ENCODE peak calls at places on chromosomes 3 and 15, in ten cellular contexts. N is heart left ventricle; Q is CD4-positive, alpha-beta memory T cell; Y is CD4-positive, CD25-positive, alpha-beta regulatory T cell; Z is HCT116; M is RWPE2; O is small intestine; I is spleen; K is ovary; A is prostate gland. P is an unnamed sample. For H3K4me1, the result is how much of the 10 kb centered on the place peaks cover.

GRCh38 chr15:90191795-90192494 is 9.2 kb upstream of the SEMA4B start:
- DNase-seq in N (peak), Y (peak), Q (peak), K (peak), A (peak), M (peak), O (peak), I (peak), Z (peak), P (no peak)

GRCh38 chr3:193909387-193909786 is 226.6 kb upstream of the HES1 start:
- DNase-seq in I (no peak), Y (no peak), Q (no peak), M (no peak), N (no peak), K (no peak), Z (no peak), O (no peak), A (no peak), P (no peak)

GRCh38 chr3:66362541-66362941 is 138.3 kb downstream of the LRIG1 start:
- DNase-seq in N (no peak), Y (no peak), Z (no peak), K (no peak), A (no peak), O (no peak), Q (no peak), I (no peak), M (no peak), P (peak)

GRCh38 chr15:57516327-57517026 is 75.2 kb upstream of the MYZAP start:
- DNase-seq in I (no peak), Y (no peak), A (no peak), O (no peak), N (no peak), Q (no peak), K (no peak), Z (no peak), M (no peak), P (no peak)

GRCh38 chr3:113070226-113071220 is 79.7 kb downstream of the GTPBP8 start:
- DNase-seq in Q (no peak), K (no peak), N (peak), A (no peak), Z (no peak), O (no peak), I (no peak), Y (no peak), M (no peak), P (no peak)

GRCh38 chr15:82139823-82140268 is 94.0 kb upstream of the MEX3B start:
- DNase-seq in Z (peak), Y (peak), I (no peak), O (peak), M (no peak), N (no peak), A (no peak), Q (peak), K (no peak), P (peak)

GRCh38 chr3:64814360-64814759 is 126.6 kb upstream of the ADAMTS9 start:
- DNase-seq in N (no peak), K (no peak), I (no peak), A (peak), Q (no peak), O (no peak), Z (no peak), Y (no peak), M (no peak), P (no peak)

GRCh38 chr3:12273045-12273695 is 15.7 kb upstream of the PPARG start:
- DNase-seq in Q (no peak), Y (no peak), I (no peak), Z (no peak), M (no peak), O (no peak), N (no peak), K (no peak), A (no peak), P (no peak)

GRCh38 chr15:101031203-101031602 is 112.0 kb downstream of the LRRK1 start:
- DNase-seq in Y (no peak), A (no peak), Q (no peak), I (peak), N (peak), K (no peak), M (peak), O (peak), Z (no peak), P (no peak)

GRCh38 chr3:157921767-157922166 is 184.5 kb downstream of the SHOX2 start:
- DNase-seq in Y (no peak), Q (no peak), I (no peak), M (no peak), O (no peak), A (no peak), K (no peak), N (no peak), Z (no peak), P (no peak)

DNA sequence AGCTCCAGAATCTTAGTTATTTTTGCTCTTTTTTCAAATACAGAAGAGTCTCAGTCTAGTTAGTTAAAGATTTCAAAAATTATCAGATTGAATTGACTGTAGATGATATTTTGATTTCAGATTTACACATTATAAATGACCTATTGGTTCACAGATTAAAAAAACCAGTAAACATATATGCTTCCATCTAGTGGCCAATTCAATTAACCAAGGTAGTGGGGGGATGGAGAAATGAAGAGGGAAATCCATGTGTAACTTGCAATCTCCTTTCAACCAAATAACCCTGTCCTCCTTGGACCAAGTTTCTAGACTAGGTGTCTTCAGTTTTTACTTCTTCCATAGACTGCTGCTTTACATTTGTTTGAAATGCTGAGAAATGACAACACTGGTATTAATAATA is 789.8 kb downstream of the ROBO1 start:
- DNase-seq in I (no peak), N (no peak), Y (no peak), A (no peak), K (no peak), M (no peak), Q (no peak), Z (no peak), O (no peak), P (no peak)
- H3K4me1 ChIP-seq in I (under half), N (under half), Y (under half), A (under half), K (under half), M (under half), Q (under half), Z (under half), O (under half), P (under half)

GRCh38 chr15:53447053-53447574 is 312.3 kb downstream of the WDR72 start:
- DNase-seq in I (no peak), N (no peak), Q (no peak), O (no peak), Y (no peak), M (no peak), K (no peak), Z (no peak), A (no peak), P (no peak)

GRCh38 chr15:53445531-53445930 is 313.9 kb downstream of the WDR72 start:
- DNase-seq in Y (no peak), Z (no peak), Q (no peak), N (no peak), O (no peak), M (no peak), I (no peak), A (no peak), K (no peak), P (no peak)

GRCh38 chr15:53448215-53449001 is 311.1 kb downstream of the WDR72 start:
- DNase-seq in N (no peak), K (no peak), I (no peak), Y (no peak), Z (no peak), A (no peak), Q (no peak), O (no peak), M (no peak), P (no peak)

GRCh38 chr15:53447742-53448141 is 311.7 kb downstream of the WDR72 start:
- DNase-seq in O (no peak), K (no peak), Y (no peak), M (no peak), N (no peak), Q (no peak), A (no peak), I (no peak), Z (no peak), P (no peak)

DNA sequence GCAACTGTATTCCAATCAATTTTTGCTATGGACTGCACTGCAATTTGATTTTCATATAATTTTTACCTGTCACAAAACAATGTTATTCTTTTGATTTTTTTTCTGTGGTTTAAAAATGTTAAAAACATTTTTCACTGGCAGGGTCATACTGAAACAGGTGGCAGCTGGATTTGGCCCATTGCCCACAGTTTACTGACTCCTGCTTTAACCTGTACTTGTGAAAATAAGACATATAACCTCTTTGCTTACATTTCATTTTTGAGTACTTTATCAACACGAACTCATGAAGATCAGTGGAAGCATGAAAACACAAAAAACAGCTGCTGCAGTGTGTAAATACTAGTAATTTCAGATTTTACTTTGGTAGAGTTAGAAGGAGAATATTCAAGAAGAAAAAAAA is 313.1 kb downstream of the WDR72 start:
- DNase-seq in K (no peak), M (no peak), Y (no peak), I (no peak), Z (no peak), N (no peak), A (no peak), O (no peak), Q (no peak), P (no peak)
- H3K27ac ChIP-seq in K (no peak), M (no peak), Y (no peak), I (no peak), Z (no peak), N (no peak), A (no peak), O (no peak), Q (no peak), P (no peak)

GRCh38 chr3:71064976-71065763 is 518.4 kb downstream of the FOXP1 start:
- DNase-seq in Y (peak), Z (no peak), Q (peak), K (peak), A (peak), M (peak), N (peak), O (peak), I (peak), P (no peak)
- H3K4me1 ChIP-seq in Y (half or more), Z (under half), Q (half or more), K (under half), A (under half), M (under half), N (half or more), O (under half), I (half or more), P (half or more)

GRCh38 chr15:45186771-45187577 is 792 bp downstream of the SHF start:
- DNase-seq in M (no peak), A (no peak), Q (no peak), Z (no peak), O (peak), Y (no peak), I (peak), K (peak), N (no peak), P (no peak)
- H3K27ac ChIP-seq in M (no peak), A (peak), Q (no peak), Z (no peak), O (peak), Y (peak), I (peak), K (peak), N (peak), P (no peak)

DNA sequence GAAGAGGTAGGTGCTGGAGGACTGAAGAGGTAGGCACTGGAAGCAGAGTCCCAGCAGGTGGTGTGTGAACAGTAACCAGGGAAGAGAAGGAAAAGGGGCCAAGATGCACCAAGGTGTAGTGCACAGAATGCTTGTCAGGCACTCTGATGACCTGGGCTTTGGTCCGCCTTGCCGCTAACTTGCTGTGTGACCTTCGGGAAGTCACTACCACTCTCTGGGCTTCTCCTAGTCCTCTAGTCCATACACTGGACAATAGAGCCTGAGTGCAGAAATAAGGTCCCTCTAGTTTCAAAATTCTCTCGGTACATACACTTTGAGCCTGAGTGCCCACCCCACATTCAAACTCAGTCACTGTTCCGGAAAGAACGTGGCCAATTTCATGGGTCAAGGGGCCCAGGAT is 24.1 kb downstream of the ANP32A start:
- DNase-seq in K (no peak), Z (no peak), O (no peak), Q (no peak), Y (no peak), M (no peak), A (no peak), N (no peak), I (no peak), P (no peak)
- H3K4me1 ChIP-seq in K (under half), Z (under half), O (under half), Q (half or more), Y (half or more), M (under half), A (under half), N (half or more), I (half or more), P (under half)